ENCODE peak calls at places on chromosomes 4 and X, in five cellular contexts. W is NCI-H774; A is activated naive CD8-positive, alpha-beta T cell treated with anti-CD3 and anti-CD28 coated beads, Interleukin-2, amount 50 U/mL, for 24 hours; G is AG09319; Y is NB4. X is an unnamed sample.

GRCh38 chrX:146238173-146238572 is 420.5 kb downstream of the SLITRK2 start:
- DNase-seq in W (no peak), A (no peak), G (no peak), Y (no peak), X (no peak)

GRCh38 chr4:115834441-115834840 is 721.0 kb upstream of the NDST4 start:
- DNase-seq in W (no peak), A (no peak), G (no peak), Y (no peak), X (no peak)

GRCh38 chr4:37689353-37689752 is 3.2 kb upstream of the RELL1 start:
- DNase-seq in W (no peak), A (no peak), G (no peak), Y (peak; percentile 33), X (no peak)

GRCh38 chr4:117134386-117134785 is 49.0 kb upstream of the TRAM1L1 start:
- DNase-seq in W (peak; percentile 5), A (no peak), G (no peak), Y (peak; percentile 42), X (peak; percentile 77)

GRCh38 chr4:98275129-98275528 is 13.9 kb downstream of the RAP1GDS1 start:
- DNase-seq in W (no peak), A (no peak), G (no peak), Y (no peak), X (no peak)

GRCh38 chrX:150696264-150696789 is 3.1 kb downstream of the MTMR1 start:
- DNase-seq in W (no peak), A (no peak), G (no peak), Y (peak; percentile 25), X (no peak)

GRCh38 chrX:130155564-130155963 is 10.1 kb downstream of the AIFM1 start:
- DNase-seq in W (no peak), A (no peak), G (no peak), Y (no peak), X (no peak)

GRCh38 chrX:43809463-43809862 is 72.8 kb downstream of the MAOB start:
- DNase-seq in W (no peak), A (no peak), G (no peak), Y (no peak), X (peak; percentile 6)

GRCh38 chr4:39256436-39256835 is 74.1 kb downstream of the WDR19 start:
- DNase-seq in W (no peak), A (no peak), G (no peak), Y (no peak), X (no peak)

GRCh38 chrX:110412971-110413726 is 54.5 kb downstream of the RTL9 start:
- DNase-seq in W (peak; percentile 53), A (peak; percentile 67), G (no peak), Y (peak; percentile 71), X (peak; percentile 28)

GRCh38 chr4:6192245-6192644 is 8.1 kb downstream of the JAKMIP1 start:
- DNase-seq in W (no peak), A (no peak), G (no peak), Y (no peak), X (no peak)

GRCh38 chrX:45351478-45351877 is 150.8 kb upstream of the DIPK2B start:
- DNase-seq in W (no peak), A (no peak), G (no peak), Y (no peak), X (peak; percentile 62)

GRCh38 chrX:108307408-108308085 is 130.7 kb downstream of the COL4A6 start:
- DNase-seq in W (no peak), A (no peak), G (no peak), Y (no peak), X (peak; percentile 57)

GRCh38 chrX:40368611-40369061 is 212.1 kb upstream of the ATP6AP2 start:
- DNase-seq in W (no peak), A (no peak), G (no peak), Y (no peak), X (no peak)

GRCh38 chr4:169975837-169976796 is 50.1 kb downstream of the MFAP3L start:
- DNase-seq in W (no peak), A (no peak), G (no peak), Y (no peak), X (no peak)

GRCh38 chr4:24809376-24809775 is 14.0 kb downstream of the SOD3 start:
- DNase-seq in W (no peak), A (no peak), G (no peak), Y (peak; percentile 14), X (no peak)

GRCh38 chr4:31998807-31999206 is 1278.6 kb downstream of the PCDH7 start:
- DNase-seq in W (no peak), A (no peak), G (no peak), Y (peak; percentile 72), X (no peak)

X was measured in NCI-H226.